ENCODE peak calls at places on chromosomes 5 and 9, in ten cellular contexts. G, J, U, K, F, Q, O, W, S and B are unnamed samples.

GRCh38 chr9:129102791-129103594 is 7.6 kb downstream of the CRAT start:
- DNase-seq in G (no peak), J (no peak), U (peak; percentile 77), K (peak; percentile 67), F (no peak), Q (no peak), O (peak; percentile 34), W (peak; percentile 34), S (peak; percentile 34), B (peak; percentile 86)

GRCh38 chr5:170430871-170431437 is 41.8 kb upstream of the KCNMB1 start:
- DNase-seq in G (no peak), J (no peak), U (no peak), K (no peak), F (no peak), Q (no peak), O (no peak), W (no peak), S (no peak), B (no peak)

GRCh38 chr9:3873818-3874217 is 348.0 kb upstream of the RFX3 start:
- DNase-seq in G (no peak), J (no peak), U (no peak), K (no peak), F (no peak), Q (no peak), O (no peak), W (no peak), S (peak; percentile 52), B (peak; percentile 28)

GRCh38 chr5:118435131-118435530 is 553.2 kb downstream of the DTWD2 start:
- DNase-seq in G (no peak), J (no peak), U (no peak), K (no peak), F (no peak), Q (no peak), O (no peak), W (no peak), S (no peak), B (no peak)

GRCh38 chr5:150568663-150569062 is 60.7 kb downstream of the NDST1 start:
- DNase-seq in G (no peak), J (no peak), U (peak; percentile 31), K (no peak), F (peak; percentile 23), Q (no peak), O (no peak), W (no peak), S (no peak), B (no peak)

GRCh38 chr9:4665357-4665756 is 923 bp downstream of the SPATA6L start:
- DNase-seq in G (no peak), J (no peak), U (no peak), K (no peak), F (no peak), Q (no peak), O (no peak), W (no peak), S (peak; percentile 69), B (peak; percentile 87)

GRCh38 chr9:113546566-113546965 is 83.0 kb downstream of the RGS3 start:
- DNase-seq in G (no peak), J (no peak), U (peak; percentile 5), K (no peak), F (peak; percentile 34), Q (no peak), O (no peak), W (no peak), S (no peak), B (no peak)

GRCh38 chr5:103260951-103261350 is 2.4 kb downstream of the MACIR start:
- DNase-seq in G (no peak), J (no peak), U (no peak), K (no peak), F (no peak), Q (no peak), O (no peak), W (no peak), S (no peak), B (no peak)

GRCh38 chr5:5424736-5425135 is 2.3 kb downstream of the ICE1 start:
- DNase-seq in G (no peak), J (no peak), U (no peak), K (no peak), F (no peak), Q (no peak), O (peak; percentile 10), W (no peak), S (peak; percentile 22), B (peak; percentile 5)

GRCh38 chr5:5421149-5421960 is 1.1 kb upstream of the ICE1 start:
- DNase-seq in G (no peak), J (no peak), U (no peak), K (no peak), F (no peak), Q (no peak), O (peak; percentile 7), W (no peak), S (peak; percentile 25), B (peak; percentile 3)

GRCh38 chr5:5422819-5423515 is 490 bp downstream of the ICE1 start:
- DNase-seq in G (no peak), J (no peak), U (no peak), K (no peak), F (no peak), Q (peak; percentile 27), O (no peak), W (no peak), S (no peak), B (peak; percentile 2)

GRCh38 chr5:5420251-5420650 is 2.2 kb upstream of the ICE1 start:
- DNase-seq in G (no peak), J (no peak), U (no peak), K (no peak), F (no peak), Q (no peak), O (no peak), W (no peak), S (no peak), B (no peak)

GRCh38 chr5:5421961-5422818 is at the start of gene ICE1:
- DNase-seq in G (peak; percentile 84), J (peak; percentile 95), U (peak; percentile 98), K (peak; percentile 98), F (peak; percentile 99), Q (peak; percentile 94), O (peak; percentile 98), W (peak; percentile 98), S (peak; percentile 99), B (peak; percentile 98)
- TF ChIP-seq CTCF in G (no peak), J (no peak), U (no peak), K (no peak), F (no peak), Q (no peak), O (no peak), W (peak; percentile 26), S (no peak), B (no peak)

DNA sequence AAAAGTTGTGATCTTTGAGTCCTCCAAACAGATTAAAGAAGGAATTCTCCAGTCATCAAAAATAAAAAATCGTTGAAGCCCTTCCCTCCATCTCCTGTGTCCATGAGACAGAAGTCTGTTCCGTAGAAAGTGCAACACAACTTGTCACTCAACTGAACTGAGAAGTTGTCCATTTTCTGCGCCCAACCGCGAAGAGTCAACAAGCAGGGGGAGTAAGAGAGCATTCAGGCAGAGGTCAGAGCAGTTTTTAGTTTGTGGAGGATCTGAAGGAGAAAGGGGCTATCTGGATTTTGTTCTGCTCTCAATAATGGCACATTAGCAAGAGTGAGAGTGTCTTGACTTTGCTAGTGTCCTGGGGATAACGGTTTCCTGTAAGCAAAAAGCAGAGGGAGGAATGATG is 303.9 kb downstream of the ICE1 start:
- DNase-seq in G (no peak), J (no peak), U (no peak), K (no peak), F (no peak), Q (no peak), O (no peak), W (no peak), S (no peak), B (no peak)
- TF ChIP-seq CTCF in G (no peak), J (no peak), U (no peak), K (no peak), F (no peak), Q (no peak), O (no peak), W (no peak), S (no peak), B (no peak)

GRCh38 chr9:132670816-132671371 is 630 bp downstream of the GTF3C4 start:
- DNase-seq in G (no peak), J (peak; percentile 55), U (peak; percentile 68), K (peak; percentile 23), F (peak; percentile 64), Q (peak; percentile 29), O (no peak), W (peak; percentile 7), S (peak; percentile 16), B (peak; percentile 25)
- TF ChIP-seq CTCF in G (no peak), J (no peak), U (no peak), K (no peak), F (no peak), Q (no peak), O (no peak), W (no peak), S (no peak), B (no peak)

GRCh38 chr5:181088289-181088688 is 42.7 kb downstream of the OR2V1 start:
- DNase-seq in G (no peak), J (no peak), U (no peak), K (no peak), F (no peak), Q (no peak), O (no peak), W (no peak), S (no peak), B (no peak)
- TF ChIP-seq CTCF in G (peak; percentile 41), J (no peak), U (no peak), K (peak; percentile 25), F (no peak), Q (peak; percentile 40), O (peak; percentile 27), W (peak; percentile 31), S (peak; percentile 23), B (peak; percentile 43)